ENCODE peak calls at places on chromosome 3, in five cellular contexts. K is suprapubic skin, L is left lung, U is tibial nerve, D is transverse colon. B is an unnamed sample. For H3K36me3 and H3K27me3, the result is how much of the 10 kb centered on the place peaks cover.

GRCh38 chr3:53074366-53074696 is 28.5 kb upstream of the SFMBT1 start:
- DNase-seq in K (peak), U (no peak), L (no peak), D (no peak), B (no peak)

GRCh38 chr3:186254676-186255665 is 107.1 kb downstream of the DGKG start:
- DNase-seq in U (no peak), K (no peak), L (no peak), D (peak), B (no peak)

GRCh38 chr3:66763294-66763693 is 234.8 kb upstream of the KBTBD8 start:
- DNase-seq in K (peak), U (peak), L (no peak), D (no peak), B (no peak)

GRCh38 chr3:38455639-38456430 is 2.1 kb downstream of the ACVR2B start:
- DNase-seq in K (no peak), U (no peak), D (no peak), L (no peak), B (no peak)

GRCh38 chr3:186570941-186571643 is 572 bp downstream of the DNAJB11 start:
- DNase-seq in D (peak), K (no peak), L (no peak), U (no peak), B (no peak)

GRCh38 chr3:182533394-182533793 is 259.9 kb upstream of the ATP11B start:
- DNase-seq in L (no peak), D (no peak), U (no peak), K (no peak), B (no peak)

GRCh38 chr3:13067778-13068177 is 5.5 kb downstream of the IQSEC1 start:
- DNase-seq in K (no peak), D (no peak), L (peak), U (no peak), B (no peak)

GRCh38 chr3:112633191-112633590 is 7.8 kb downstream of the CCDC80 start:
- DNase-seq in L (no peak), D (no peak), U (no peak), K (no peak), B (no peak)

GRCh38 chr3:115861166-115861733 is 237.9 kb downstream of the GAP43 start:
- DNase-seq in L (no peak), K (no peak), D (no peak), U (no peak), B (no peak)
- TF ChIP-seq CTCF in L (no peak), K (no peak), D (no peak), U (no peak), B (peak)

DNA sequence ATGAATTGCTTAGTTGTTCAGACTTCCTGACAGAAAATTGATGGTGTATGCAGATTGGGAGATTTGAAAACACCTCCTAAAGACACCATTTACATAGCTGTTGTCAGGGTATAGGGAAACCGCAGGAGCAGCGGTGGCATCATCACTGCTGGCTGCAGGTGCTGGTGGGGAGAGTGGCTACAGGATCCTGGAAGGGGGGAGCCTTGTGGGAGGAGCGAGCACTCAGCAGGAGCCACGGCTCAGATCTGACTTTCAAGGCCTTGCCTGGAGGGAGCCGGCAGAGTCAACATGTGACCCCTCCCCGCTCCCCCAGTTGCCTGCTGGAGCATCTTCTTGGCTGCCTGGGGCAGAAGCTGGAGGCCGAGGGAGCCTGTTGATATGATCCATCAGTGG is 26.1 kb downstream of the EDEM1 start:
- DNase-seq in L (no peak), U (no peak), K (no peak), D (no peak), B (no peak)
- H3K36me3 ChIP-seq in L (half or more), U (under half), K (half or more), D (under half), B (under half)

DNA sequence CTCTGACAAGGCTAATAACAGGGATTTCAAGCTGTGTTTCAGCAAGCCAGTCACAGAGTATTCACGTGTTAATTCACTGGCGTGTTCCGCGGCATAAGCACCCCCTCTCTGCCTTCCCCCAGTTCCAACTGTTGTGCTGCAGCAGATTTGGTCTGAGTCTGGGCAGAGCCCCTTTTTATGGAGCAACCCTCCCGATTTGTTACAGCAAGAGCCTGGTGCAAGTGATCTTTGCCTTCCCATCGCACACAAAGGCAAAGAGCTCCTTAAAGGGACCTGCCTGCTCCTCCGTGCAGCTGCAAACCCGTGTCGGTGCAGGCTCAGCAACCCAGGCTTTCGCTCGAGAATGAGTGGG is 170.5 kb downstream of the KCNAB1 start:
- DNase-seq in L (no peak), D (no peak), K (no peak), U (no peak), B (no peak)
- H3K27me3 ChIP-seq in L (half or more), D (under half), K (under half), U (under half), B (under half)

DNA sequence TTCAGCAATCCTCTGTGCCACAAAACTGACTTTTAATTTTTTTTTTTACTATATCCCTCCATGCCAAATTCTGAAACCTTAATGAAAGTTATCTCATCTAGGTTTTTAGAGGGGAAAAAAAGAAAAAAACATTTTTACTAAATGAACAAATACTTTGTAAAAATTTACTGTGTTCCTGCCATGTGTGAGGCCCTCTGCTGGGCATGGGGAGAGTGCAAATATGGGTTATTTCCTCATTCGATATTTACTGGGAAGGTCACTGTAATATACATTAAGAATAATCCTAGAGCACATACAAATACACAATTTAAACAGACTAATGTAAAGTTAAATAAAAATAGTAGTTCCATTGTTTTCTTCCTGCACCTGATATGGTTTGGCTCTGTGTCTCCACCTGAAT is 215.0 kb downstream of the GRM7 start:
- DNase-seq in K (no peak), D (no peak), U (no peak), L (no peak), B (no peak)
- TF ChIP-seq CTCF in K (no peak), D (no peak), U (no peak), L (no peak), B (peak)

DNA sequence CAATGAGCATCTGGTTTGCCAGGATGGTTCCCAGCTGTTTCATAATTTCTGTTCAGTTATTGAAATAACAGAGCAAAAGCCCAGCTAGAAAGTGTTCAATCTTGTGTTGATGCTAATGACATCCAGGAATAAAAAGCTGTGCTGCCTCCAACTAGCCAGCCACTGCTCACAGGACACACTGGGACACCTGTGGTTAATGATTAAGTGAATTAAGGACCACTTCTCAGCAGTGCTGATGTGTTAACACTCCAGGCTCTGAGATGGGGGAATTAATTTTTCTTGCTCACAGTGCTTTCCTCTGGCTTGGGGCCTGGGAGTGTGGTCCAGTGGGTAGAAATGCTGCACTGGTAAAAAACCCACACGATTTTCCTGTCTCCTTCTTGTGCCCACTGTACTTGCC is 123.2 kb upstream of the SLC2A2 start:
- DNase-seq in U (no peak), D (no peak), L (no peak), K (no peak), B (no peak)
- H3K36me3 ChIP-seq in U (under half), D (under half), L (under half), K (under half), B (under half)

DNA sequence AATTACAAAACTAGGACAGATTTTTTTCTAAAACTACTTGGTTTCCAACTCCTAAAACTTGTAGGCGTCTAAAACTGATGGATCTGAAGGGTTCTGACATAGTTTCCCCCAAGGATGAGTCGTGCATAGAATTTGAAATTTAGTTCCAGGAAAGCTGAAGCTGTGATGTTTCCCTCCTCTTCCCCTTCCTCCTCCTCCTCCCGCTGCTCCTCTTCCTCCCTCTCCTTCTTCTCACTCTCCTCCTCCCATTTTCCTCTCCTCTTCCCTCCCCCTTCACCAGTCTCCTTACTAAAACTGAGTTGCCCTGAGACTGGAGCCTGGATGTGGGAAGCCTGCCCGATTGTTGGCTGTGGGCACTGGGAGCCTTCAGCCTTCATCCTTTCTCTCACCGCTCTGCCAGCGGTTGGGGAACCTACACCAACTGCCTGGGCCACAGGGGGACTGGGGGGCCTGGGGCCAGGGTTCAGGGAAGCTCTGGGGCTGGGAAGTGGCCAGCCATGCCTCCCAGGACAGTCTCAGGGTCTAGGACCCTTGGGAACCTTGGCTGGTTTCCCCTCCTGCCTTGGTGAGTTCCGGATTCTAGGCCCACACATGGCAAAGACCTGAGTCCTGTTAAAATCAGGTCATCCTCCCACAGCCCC is 73.9 kb upstream of the SLC6A11 start:
- DNase-seq in L (no peak), K (no peak), U (no peak), D (no peak), B (no peak)
- H3K27me3 ChIP-seq in L (half or more), K (half or more), U (under half), D (under half), B (under half)

DNA sequence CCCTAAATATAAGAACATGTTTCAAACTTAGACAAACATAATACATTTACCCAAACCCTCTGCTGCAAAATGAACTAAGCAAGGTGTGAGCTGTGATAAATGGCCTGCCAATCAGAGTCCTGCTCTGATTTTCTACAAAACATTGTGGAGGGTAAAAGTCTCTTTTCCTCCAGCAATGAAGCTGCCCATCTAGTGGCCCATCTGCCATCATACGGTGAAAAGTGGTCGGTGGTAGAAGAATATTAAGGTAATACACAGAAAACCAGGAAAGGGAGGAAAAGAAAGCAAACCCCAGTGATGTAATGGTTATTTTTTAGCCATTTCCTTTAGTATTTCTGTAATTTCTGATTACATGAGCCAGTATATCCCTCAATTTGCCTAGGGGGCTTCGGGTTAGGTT is 838.1 kb downstream of the TBL1XR1 start:
- DNase-seq in U (no peak), K (no peak), D (no peak), L (no peak), B (no peak)
- TF ChIP-seq CTCF in U (no peak), K (no peak), D (no peak), L (no peak), B (no peak)

DNA sequence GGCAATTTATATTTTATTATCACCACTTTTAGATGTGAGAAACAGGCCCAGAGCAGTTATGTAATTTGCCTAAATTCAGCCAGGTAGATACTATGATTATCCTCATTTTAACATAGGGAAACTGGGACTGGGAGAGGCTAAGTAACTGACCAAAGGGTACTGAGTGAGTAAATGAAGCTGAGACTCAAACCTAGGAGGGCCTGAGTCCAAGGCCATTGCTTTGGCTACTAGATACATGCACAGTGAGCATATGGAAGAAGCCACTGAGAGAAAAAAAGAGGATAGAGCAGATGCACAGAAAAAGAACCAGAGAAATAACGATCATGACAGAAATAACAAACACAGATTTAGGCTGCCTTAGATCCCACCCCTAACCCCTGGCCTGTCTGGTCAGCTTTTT is 33.6 kb downstream of the USF3 start:
- DNase-seq in U (no peak), D (no peak), K (no peak), L (no peak), B (no peak)
- H3K36me3 ChIP-seq in U (under half), D (under half), K (half or more), L (under half), B (under half)

GRCh38 chr3:184560992-184561328 is 625 bp upstream of the EPHB3 start:
- DNase-seq in L (peak), K (no peak), U (no peak), D (no peak), B (peak)
- H3K27me3 ChIP-seq in L (under half), K (under half), U (under half), D (under half), B (half or more)

DNA sequence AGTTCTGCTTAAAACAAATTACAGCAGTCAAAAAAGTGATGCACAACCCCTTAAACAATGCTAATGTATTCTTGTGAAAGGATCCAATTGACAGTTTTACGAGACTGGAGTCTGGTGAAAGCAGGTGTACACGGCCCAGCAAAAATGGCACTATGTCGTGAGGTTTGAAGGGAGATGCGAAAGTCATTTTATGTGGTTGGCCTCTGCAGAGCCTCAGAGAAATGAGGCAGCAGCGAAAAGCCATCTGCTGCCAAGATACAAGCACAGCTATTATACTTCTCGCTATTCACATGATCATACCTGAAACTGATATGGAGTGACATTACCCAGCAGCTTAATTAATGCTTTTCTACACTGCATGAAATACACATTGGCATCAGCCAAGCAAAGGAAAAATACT is 36.4 kb downstream of the MECOM start:
- DNase-seq in U (no peak), L (no peak), K (no peak), D (no peak), B (no peak)
- TF ChIP-seq CTCF in U (no peak), L (no peak), K (no peak), D (no peak), B (no peak)

B was measured in kidney epithelial cell.